ENCODE peak calls at places on chromosomes 12 and 14, in seven cellular contexts. Y, D, M, Q, G, B and A are unnamed samples.

GRCh38 chr12:4975574-4975973 is 65.9 kb downstream of the KCNA1 start:
- DNase-seq in Q (no peak), D (no peak), B (no peak), G (no peak), M (no peak), Y (no peak), A (no peak)

GRCh38 chr14:72745546-72745945 is 148.4 kb downstream of the DPF3 start:
- DNase-seq in M (peak; percentile 15), D (no peak), G (no peak), Q (peak; percentile 23), B (peak; percentile 89), Y (no peak), A (no peak)

GRCh38 chr14:36655963-36656768 is 5.5 kb upstream of the PAX9 start:
- DNase-seq in B (no peak), G (no peak), D (no peak), Y (no peak), Q (no peak), M (peak; percentile 66), A (no peak)

GRCh38 chr12:49161092-49161795 is 27.6 kb downstream of the TUBA1A start:
- DNase-seq in B (no peak), G (no peak), M (no peak), D (no peak), Q (peak; percentile 13), Y (no peak), A (no peak)

GRCh38 chr12:133026996-133027395 is 10.3 kb upstream of the ZNF84 start:
- DNase-seq in G (no peak), D (no peak), Q (no peak), B (no peak), Y (no peak), M (no peak), A (no peak)

GRCh38 chr12:106049105-106049504 is 89.6 kb downstream of the NUAK1 start:
- DNase-seq in D (no peak), B (no peak), Y (peak; percentile 79), M (no peak), Q (no peak), G (no peak), A (no peak)

GRCh38 chr14:73943083-73943482 is 6.8 kb downstream of the FAM161B start:
- DNase-seq in D (no peak), M (no peak), Q (no peak), Y (no peak), G (no peak), B (peak; percentile 71), A (no peak)

GRCh38 chr12:66140726-66141125 is 10.2 kb upstream of the LLPH start:
- DNase-seq in Q (no peak), D (no peak), B (no peak), M (no peak), Y (no peak), G (no peak), A (no peak)

GRCh38 chr14:89427426-89428162 is 10.6 kb upstream of the FOXN3 start:
- DNase-seq in G (peak; percentile 52), M (no peak), Y (no peak), Q (no peak), D (no peak), B (no peak), A (no peak)

GRCh38 chr14:102390064-102390463 is 27.3 kb downstream of the TECPR2 start:
- DNase-seq in D (no peak), Y (no peak), G (no peak), B (peak; percentile 36), M (no peak), Q (peak; percentile 83), A (no peak)

GRCh38 chr12:120229583-120230325 is 28.8 kb upstream of the RPLP0 start:
- DNase-seq in Y (no peak), M (no peak), B (no peak), D (peak; percentile 81), Q (no peak), G (peak; percentile 71), A (no peak)

GRCh38 chr12:46390881-46391280 is 18.3 kb upstream of the SLC38A2 start:
- DNase-seq in Y (no peak), B (no peak), D (no peak), G (no peak), M (no peak), Q (peak; percentile 76), A (no peak)

GRCh38 chr14:95163132-95163531 is 5.8 kb upstream of the DICER1 start:
- DNase-seq in Q (no peak), D (no peak), G (no peak), B (no peak), M (no peak), Y (no peak), A (no peak)

GRCh38 chr12:108033091-108033490 is 96.0 kb upstream of the WSCD2 start:
- DNase-seq in D (no peak), G (no peak), B (no peak), Y (no peak), Q (no peak), M (no peak), A (no peak)

GRCh38 chr12:117897379-117898161 is 71.2 kb downstream of the KSR2 start:
- DNase-seq in B (no peak), D (no peak), M (no peak), G (no peak), Y (no peak), Q (no peak), A (no peak)

GRCh38 chr14:85531141-85531593 is 1.2 kb downstream of the FLRT2 start:
- DNase-seq in M (peak; percentile 15), Y (no peak), G (peak; percentile 66), Q (peak; percentile 88), D (peak; percentile 79), B (peak; percentile 58), A (peak; percentile 71)

GRCh38 chr12:25200703-25201102 is 5.7 kb downstream of the ETFRF1 start:
- DNase-seq in Q (peak; percentile 16), M (no peak), B (peak; percentile 77), Y (no peak), G (no peak), D (no peak), A (no peak)

GRCh38 chr12:111685322-111685810 is 390 bp downstream of the BRAP start:
- DNase-seq in Q (no peak), M (no peak), B (no peak), Y (no peak), G (no peak), D (no peak), A (no peak)

GRCh38 chr12:104764225-104765073 is 193.6 kb downstream of the SLC41A2 start:
- DNase-seq in Y (peak; percentile 70), B (no peak), D (no peak), G (no peak), M (no peak), Q (no peak), A (no peak)

GRCh38 chr14:105473033-105473676 is 1.5 kb upstream of the CRIP2 start:
- DNase-seq in D (no peak), Y (no peak), M (no peak), B (no peak), Q (no peak), G (no peak), A (peak; percentile 40)

DNA sequence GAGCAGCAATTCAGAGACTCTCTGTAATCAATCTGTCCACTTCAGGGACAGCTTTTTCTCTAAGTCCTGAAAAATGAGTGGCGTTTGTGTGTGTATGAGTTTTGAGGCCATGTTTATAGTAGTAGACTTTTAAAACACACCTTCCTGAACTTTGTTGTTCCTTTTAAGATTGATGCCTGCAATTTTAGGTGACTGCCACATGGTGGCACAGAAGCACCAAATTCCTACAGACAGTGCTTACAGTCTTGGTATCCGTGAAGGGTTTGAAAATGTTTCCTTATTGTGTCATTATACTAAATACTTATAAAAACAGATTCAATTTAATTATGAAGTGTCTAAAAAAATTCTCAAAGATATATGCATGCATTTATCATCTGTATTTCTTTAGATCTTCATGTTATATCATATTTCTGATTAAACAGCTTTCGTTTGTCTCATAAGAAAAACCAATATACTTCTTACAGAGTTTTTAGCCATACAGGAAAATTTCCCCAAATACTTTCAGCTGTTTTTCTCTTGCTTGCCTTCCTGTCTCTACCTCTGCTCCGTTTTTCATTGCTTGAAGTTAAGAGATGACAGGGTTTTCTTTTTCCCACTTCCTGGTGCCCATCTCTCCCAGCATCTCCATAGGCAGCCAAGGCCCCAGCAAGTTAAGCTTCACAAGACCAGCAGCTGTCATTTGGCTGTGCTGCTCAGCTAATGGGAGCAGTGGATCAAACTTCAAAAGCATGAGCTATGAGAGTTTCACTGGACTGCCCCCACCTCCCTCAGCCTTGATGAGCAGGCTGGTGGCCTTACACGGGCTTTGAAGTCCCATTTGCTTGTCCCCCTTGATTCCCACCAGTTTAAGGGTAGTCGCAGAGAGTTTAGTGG is 259.6 kb downstream of the AKAP6 start:
- DNase-seq in M (no peak), Y (no peak), Q (peak; percentile 36), G (no peak), D (no peak), B (peak; percentile 65), A (no peak)
- TF ChIP-seq CTCF in M (peak; percentile 61), Y (peak; percentile 34), Q (peak; percentile 54), G (peak; percentile 35), D (no peak), B (peak; percentile 87), A (peak; percentile 60)

GRCh38 chr12:11730299-11731041 is 81.0 kb downstream of the ETV6 start:
- DNase-seq in G (no peak), Y (no peak), D (no peak), B (no peak), M (no peak), Q (no peak), A (peak; percentile 89)
- TF ChIP-seq POLR2A in G (no peak), Y (no peak), D (no peak), B (no peak), M (no peak), Q (no peak), A (peak; percentile 66)

DNA sequence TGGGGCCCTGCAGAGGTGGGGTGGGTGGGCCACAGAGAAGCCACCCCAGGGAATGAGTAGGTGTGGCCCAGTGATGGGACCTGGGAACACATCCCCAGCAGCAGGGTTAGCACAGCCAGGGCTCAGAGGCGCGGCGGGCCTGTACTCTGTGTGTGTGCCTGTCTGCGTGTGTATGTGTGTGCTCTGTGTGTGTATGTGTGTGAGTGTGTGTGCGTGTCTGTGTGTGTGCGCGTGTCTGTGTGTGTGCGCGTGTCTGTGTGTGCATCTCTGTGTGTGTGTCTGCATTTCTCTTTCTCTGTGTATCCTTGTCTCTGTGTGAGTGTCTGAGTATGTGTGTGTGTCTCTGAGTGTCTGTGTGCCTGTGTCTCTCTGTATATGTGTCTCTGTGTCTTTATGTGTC is 26.1 kb downstream of the KIF26A start:
- DNase-seq in Q (no peak), Y (no peak), M (no peak), B (no peak), G (no peak), D (no peak), A (no peak)
- TF ChIP-seq CTCF in Q (no peak), Y (no peak), M (no peak), B (no peak), G (no peak), D (no peak), A (no peak)

DNA sequence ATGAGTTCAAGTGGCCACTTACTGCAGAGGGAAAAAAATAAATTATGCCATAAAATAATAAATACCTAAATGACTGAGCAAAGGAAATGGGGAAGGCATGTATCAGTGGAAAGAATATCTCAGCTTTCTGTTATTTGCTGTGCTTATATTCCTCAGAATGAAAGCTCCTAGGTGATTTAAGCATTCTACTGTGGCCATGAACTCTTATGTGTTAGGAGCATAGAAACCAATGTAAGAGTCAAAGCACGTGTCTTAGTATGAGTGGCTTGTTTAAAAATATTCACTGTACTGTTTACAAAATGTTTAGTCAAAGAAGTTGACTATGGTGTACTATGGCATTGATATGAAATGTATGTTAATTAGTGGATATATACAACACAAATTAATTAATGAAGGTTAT is 59.0 kb upstream of the RTL1 start:
- DNase-seq in Y (no peak), B (no peak), D (no peak), G (no peak), M (no peak), Q (no peak), A (no peak)
- TF ChIP-seq POLR2A in Y (no peak), B (no peak), D (no peak), G (no peak), M (no peak), Q (no peak), A (no peak)

GRCh38 chr12:124498870-124499753 is 68.3 kb downstream of the NCOR2 start:
- DNase-seq in G (no peak), M (no peak), D (no peak), B (peak; percentile 67), Y (no peak), Q (peak; percentile 37), A (no peak)
- TF ChIP-seq CTCF in G (no peak), M (no peak), D (no peak), B (no peak), Y (no peak), Q (peak; percentile 25), A (no peak)